ENCODE peak calls at places on chromosomes 6 and 20, in five cellular contexts. Z is effector memory CD4-positive, alpha-beta T cell; Q is natural killer cell; K is activated CD4-positive, alpha-beta T cell treated with anti-CD3 and anti-CD28 coated beads, Interleukin-2, amount 10 ng/mL, durations not matched to agents 7 days and 5 days; E is H1. R is an unnamed sample.

GRCh38 chr6:108707328-108707976 is 140.8 kb upstream of the ARMC2 start:
- DNase-seq in Z (no peak), Q (no peak), K (no peak), E (no peak), R (no peak)

GRCh38 chr20:59004493-59004762 is 2.6 kb downstream of the CTSZ start:
- DNase-seq in Z (peak), Q (no peak), K (peak), E (no peak), R (no peak)

GRCh38 chr20:13671500-13672288 is 33.0 kb upstream of the TASP1 start:
- DNase-seq in Z (no peak), Q (no peak), K (no peak), E (no peak), R (peak)

GRCh38 chr20:56924316-56924975 is 295.3 kb downstream of the TFAP2C start:
- DNase-seq in Z (no peak), Q (no peak), K (no peak), E (no peak), R (no peak)

GRCh38 chr20:49676581-49677291 is 36.9 kb downstream of the B4GALT5 start:
- DNase-seq in Z (peak), Q (peak), K (peak), E (no peak), R (peak)

GRCh38 chr20:32278199-32278643 is 770 bp downstream of the KIF3B start:
- DNase-seq in Z (no peak), Q (no peak), K (no peak), E (no peak), R (peak)

GRCh38 chr20:60105404-60105803 is 147.2 kb downstream of the CDH26 start:
- DNase-seq in Z (no peak), Q (no peak), K (no peak), E (no peak), R (no peak)

GRCh38 chr6:128711149-128711548 is 171.8 kb upstream of the LAMA2 start:
- DNase-seq in Z (no peak), Q (no peak), K (no peak), E (no peak), R (no peak)

GRCh38 chr6:37985355-37985754 is 165.8 kb downstream of the ZFAND3 start:
- DNase-seq in Z (no peak), Q (peak), K (peak), E (no peak), R (no peak)

GRCh38 chr20:50376888-50377459 is 133.2 kb upstream of the PTPN1 start:
- DNase-seq in Z (no peak), Q (no peak), K (no peak), E (no peak), R (peak)

GRCh38 chr20:51366155-51366886 is 176.2 kb downstream of the NFATC2 start:
- DNase-seq in Z (no peak), Q (no peak), K (no peak), E (no peak), R (peak)

GRCh38 chr6:46370622-46371021 is 120.6 kb downstream of the RCAN2 start:
- DNase-seq in Z (no peak), Q (no peak), K (no peak), E (no peak), R (peak)

GRCh38 chr20:5862703-5863039 is 87.7 kb downstream of the TRMT6 start:
- DNase-seq in Z (no peak), Q (no peak), K (no peak), E (no peak), R (peak)

GRCh38 chr6:127516676-127517273 is 2.4 kb downstream of the MTCL3 start:
- DNase-seq in Z (no peak), Q (no peak), K (peak), E (no peak), R (peak)

GRCh38 chr6:6721606-6722005 is 133.1 kb downstream of the LY86 start:
- DNase-seq in Z (no peak), Q (no peak), K (no peak), E (no peak), R (no peak)

GRCh38 chr20:62045118-62045517 is 20.6 kb downstream of the TAF4 start:
- DNase-seq in Z (no peak), Q (no peak), K (no peak), E (no peak), R (no peak)

R was measured in M059J.